ENCODE peak calls at places on chromosomes 13 and 19, in eight cellular contexts. C is stomach, G is breast epithelium, D is neuronal stem cell, E is AG04450, H is Caco-2, V is tibial artery, M is right cardiac atrium. S is an unnamed sample.

GRCh38 chr13:58488251-58488650 is 856.7 kb downstream of the PCDH17 start:
- DNase-seq in C (no peak), G (no peak), D (no peak), E (no peak), H (no peak), V (no peak), M (no peak), S (no peak)

GRCh38 chr19:703651-704446 is 4.9 kb upstream of the PALM start:
- DNase-seq in C (peak; percentile 84), G (no peak), D (peak; percentile 69), E (no peak), H (peak; percentile 56), V (no peak), M (peak; percentile 95), S (peak; percentile 84)

GRCh38 chr19:54282706-54283105 is 1.8 kb upstream of the LILRB2 start:
- DNase-seq in C (no peak), G (no peak), D (no peak), E (no peak), H (no peak), V (no peak), M (no peak), S (no peak)

GRCh38 chr13:36992362-36992761 is 6.8 kb downstream of the ALG5 start:
- DNase-seq in C (no peak), G (no peak), D (no peak), E (no peak), H (no peak), V (no peak), M (no peak), S (no peak)

GRCh38 chr13:23703241-23703640 is 133.0 kb downstream of the TNFRSF19 start:
- DNase-seq in C (no peak), G (no peak), D (no peak), E (no peak), H (no peak), V (no peak), M (peak; percentile 66), S (no peak)

GRCh38 chr13:85543144-85543543 is 256.1 kb downstream of the SLITRK6 start:
- DNase-seq in C (no peak), G (no peak), D (no peak), E (no peak), H (no peak), V (no peak), M (no peak), S (no peak)

GRCh38 chr19:54172764-54173699 is at the start of gene TMC4:
- DNase-seq in C (peak; percentile 88), G (peak; percentile 62), D (no peak), E (no peak), H (peak; percentile 96), V (no peak), M (peak; percentile 46), S (peak; percentile 85)

GRCh38 chr13:86446311-86446710 is 647.1 kb upstream of the SLITRK6 start:
- DNase-seq in C (no peak), G (no peak), D (no peak), E (no peak), H (no peak), V (no peak), M (peak; percentile 24), S (no peak)

GRCh38 chr13:39825886-39826285 is 170.4 kb downstream of the COG6 start:
- DNase-seq in C (no peak), G (no peak), D (no peak), E (no peak), H (no peak), V (no peak), M (no peak), S (no peak)

GRCh38 chr13:92297971-92298942 is 899.8 kb downstream of the GPC5 start:
- DNase-seq in C (no peak), G (no peak), D (no peak), E (no peak), H (no peak), V (no peak), M (no peak), S (no peak)

GRCh38 chr13:20546559-20546958 is 20.4 kb upstream of the IFT88 start:
- DNase-seq in C (no peak), G (no peak), D (no peak), E (no peak), H (no peak), V (no peak), M (no peak), S (no peak)

GRCh38 chr13:74641586-74641985 is 507.4 kb upstream of the KLF12 start:
- DNase-seq in C (no peak), G (no peak), D (no peak), E (peak; percentile 24), H (no peak), V (no peak), M (no peak), S (no peak)

GRCh38 chr13:26953273-26953672 is 192.7 kb upstream of the GPR12 start:
- DNase-seq in C (no peak), G (no peak), D (no peak), E (no peak), H (no peak), V (no peak), M (no peak), S (no peak)

GRCh38 chr13:109301276-109301675 is 485.1 kb downstream of the IRS2 start:
- DNase-seq in C (no peak), G (no peak), D (no peak), E (no peak), H (no peak), V (no peak), M (no peak), S (no peak)

GRCh38 chr13:99384468-99384867 is 77.3 kb upstream of the GPR183 start:
- DNase-seq in C (no peak), G (no peak), D (no peak), E (no peak), H (no peak), V (no peak), M (no peak), S (no peak)

GRCh38 chr13:43133792-43134191 is 110.4 kb downstream of the DNAJC15 start:
- DNase-seq in C (no peak), G (no peak), D (no peak), E (no peak), H (no peak), V (no peak), M (no peak), S (no peak)

GRCh38 chr19:38870612-38871011 is 7.5 kb downstream of the RINL start:
- DNase-seq in C (no peak), G (no peak), D (no peak), E (no peak), H (no peak), V (no peak), M (no peak), S (no peak)

GRCh38 chr13:32256243-32256642 is 58.9 kb downstream of the ZAR1L start:
- DNase-seq in C (no peak), G (no peak), D (no peak), E (no peak), H (no peak), V (no peak), M (no peak), S (no peak)

GRCh38 chr13:102089722-102090121 is 312.1 kb downstream of the FGF14 start:
- DNase-seq in C (no peak), G (no peak), D (no peak), E (no peak), H (no peak), V (no peak), M (no peak), S (no peak)

GRCh38 chr13:50319603-50320296 is 304.5 kb downstream of the KCNRG start:
- DNase-seq in C (no peak), G (peak; percentile 23), D (no peak), E (no peak), H (no peak), V (no peak), M (no peak), S (no peak)

GRCh38 chr13:80783926-80784325 is 443.0 kb upstream of the SPRY2 start:
- DNase-seq in C (no peak), G (no peak), D (no peak), E (no peak), H (no peak), V (no peak), M (peak; percentile 21), S (no peak)

GRCh38 chr13:20882206-20882605 is 20.3 kb downstream of the XPO4 start:
- DNase-seq in C (no peak), G (no peak), D (no peak), E (no peak), H (no peak), V (no peak), M (no peak), S (no peak)

GRCh38 chr13:45055198-45055901 is 65.0 kb upstream of the GTF2F2 start:
- DNase-seq in C (no peak), G (no peak), D (no peak), E (peak; percentile 67), H (no peak), V (no peak), M (no peak), S (peak; percentile 29)

GRCh38 chr13:41053384-41053826 is 7.9 kb upstream of the WBP4 start:
- DNase-seq in C (no peak), G (no peak), D (no peak), E (no peak), H (no peak), V (no peak), M (no peak), S (no peak)

GRCh38 chr13:79401259-79402071 is 4.6 kb downstream of the RBM26 start:
- DNase-seq in C (no peak), G (no peak), D (no peak), E (no peak), H (no peak), V (no peak), M (no peak), S (no peak)
- H3K4me3 ChIP-seq in C (no peak overlapping the region), G (no peak overlapping the region), D (no peak overlapping the region), E (no peak overlapping the region), H (no peak overlapping the region), V (no peak overlapping the region), M (no peak overlapping the region), S (no peak overlapping the region)

DNA sequence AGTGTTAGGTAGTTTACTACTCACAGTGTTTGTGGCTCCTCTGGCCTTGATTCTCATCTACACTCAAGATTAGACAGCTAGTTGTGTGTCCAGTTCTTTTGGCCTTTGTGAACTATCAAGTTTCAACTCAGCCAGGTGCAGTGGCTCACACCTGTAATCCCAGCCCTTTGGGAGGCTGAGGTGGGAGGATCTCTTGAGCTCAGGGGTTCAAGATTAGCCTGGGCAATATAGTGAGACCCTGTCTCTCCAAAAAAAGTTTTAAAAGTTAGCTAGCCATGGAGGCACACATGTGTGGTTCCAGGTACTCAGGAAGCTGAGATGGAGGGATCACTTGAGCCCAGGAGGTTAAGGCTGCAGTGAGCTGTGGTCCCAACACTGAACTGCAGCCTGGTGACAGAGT is 16.1 kb downstream of the ZNF226 start:
- DNase-seq in C (no peak), G (no peak), D (no peak), E (no peak), H (no peak), V (no peak), M (no peak), S (no peak)
- H3K9me3 ChIP-seq in C (peaks cover 97% of the 10 kb centered on the region), G (peaks cover 100% of the 10 kb centered on the region), D (peaks cover 16% of the 10 kb centered on the region), E (peaks cover 20% of the 10 kb centered on the region), H (peaks cover 10% of the 10 kb centered on the region), V (peaks cover 22% of the 10 kb centered on the region), M (peaks cover 12% of the 10 kb centered on the region), S (peaks cover 54% of the 10 kb centered on the region)

DNA sequence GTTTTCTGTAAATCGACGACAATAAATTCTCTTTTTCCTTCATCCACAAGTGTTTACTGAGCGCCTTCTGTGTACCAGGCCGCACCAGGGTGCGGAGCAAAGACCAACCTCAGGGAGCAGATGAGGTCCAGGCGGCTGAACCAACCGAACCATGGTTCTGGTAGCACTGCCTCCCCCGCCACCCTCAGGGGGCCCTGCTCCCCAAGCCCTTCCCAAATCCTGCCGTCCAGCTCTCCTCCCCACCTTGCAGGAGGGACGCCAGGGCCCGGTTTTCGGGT is 5.1 kb downstream of the RNF225 start:
- DNase-seq in C (no peak), G (no peak), D (no peak), E (no peak), H (no peak), V (no peak), M (no peak), S (no peak)
- H3K4me3 ChIP-seq in C (peak overlapping the region; percentile 58), G (peak overlapping the region; percentile 66), D (peak overlapping the region; percentile 66), E (peak overlapping the region; percentile 74), H (peak overlapping the region; percentile 70), V (peak overlapping the region; percentile 53), M (peak overlapping the region; percentile 42), S (peak overlapping the region; percentile 67)

GRCh38 chr19:58181902-58182576 is 822 bp upstream of the ZNF274 start:
- DNase-seq in C (peak; percentile 27), G (peak; percentile 28), D (no peak), E (no peak), H (peak; percentile 69), V (no peak), M (peak; percentile 57), S (peak; percentile 42)
- H3K9me3 ChIP-seq in C (peaks cover 100% of the 10 kb centered on the region), G (peaks cover 95% of the 10 kb centered on the region), D (peaks cover 40% of the 10 kb centered on the region), E (peaks cover 89% of the 10 kb centered on the region), H (peaks cover 65% of the 10 kb centered on the region), V (peaks cover 26% of the 10 kb centered on the region), M (peaks cover 32% of the 10 kb centered on the region), S (peaks cover 86% of the 10 kb centered on the region)